ENCODE peak calls at places on chromosome 1, in nine cellular contexts. W is SK-N-MC; C is WTC11; H is neural crest cell; M is AG08395; V is ELR; D is AG09319; K is HT-29; O is stimulated activated CD4-positive, alpha-beta T cell treated with anti-CD3 and anti-CD28 coated beads, TNF-alpha, amount 100 ng/mL, for 48 hours. E is an unnamed sample.

GRCh38 chr1:47624531-47624930 is 186.7 kb downstream of the FOXD2 start:
- DNase-seq in W (no peak), C (no peak), H (no peak), M (no peak), V (peak), D (no peak), K (peak), O (no peak), E (no peak)

GRCh38 chr1:35278886-35279554 is 10.5 kb downstream of the ZMYM4 start:
- DNase-seq in W (no peak), C (no peak), H (no peak), M (peak), V (no peak), D (no peak), K (no peak), O (no peak), E (no peak)

GRCh38 chr1:23405946-23406345 is 18.6 kb downstream of the TCEA3 start:
- DNase-seq in W (no peak), C (no peak), H (no peak), M (no peak), V (no peak), D (no peak), K (no peak), O (no peak), E (no peak)

GRCh38 chr1:28172690-28173150 is 3.8 kb downstream of the PTAFR start:
- DNase-seq in W (no peak), C (no peak), H (no peak), M (no peak), V (no peak), D (no peak), K (no peak), O (peak), E (no peak)

GRCh38 chr1:106755682-106756406 is 300.6 kb upstream of the PRMT6 start:
- DNase-seq in W (no peak), C (no peak), H (no peak), M (peak), V (peak), D (peak), K (no peak), O (no peak), E (peak)

GRCh38 chr1:236416165-236416564 is 22.1 kb downstream of the EDARADD start:
- DNase-seq in W (no peak), C (no peak), H (no peak), M (no peak), V (no peak), D (no peak), K (no peak), O (no peak), E (no peak)

GRCh38 chr1:153577624-153578051 is 12.0 kb upstream of the S100A2 start:
- DNase-seq in W (no peak), C (no peak), H (no peak), M (no peak), V (no peak), D (no peak), K (no peak), O (no peak), E (no peak)

GRCh38 chr1:203440780-203441179 is 34.8 kb upstream of the PRELP start:
- DNase-seq in W (no peak), C (peak), H (no peak), M (peak), V (peak), D (peak), K (peak), O (no peak), E (peak)

GRCh38 chr1:150006881-150007401 is 3.6 kb downstream of the OTUD7B start:
- DNase-seq in W (no peak), C (no peak), H (no peak), M (no peak), V (peak), D (no peak), K (no peak), O (no peak), E (no peak)

GRCh38 chr1:145711213-145711651 is 4.1 kb upstream of the PDZK1 start:
- DNase-seq in W (no peak), C (no peak), H (no peak), M (no peak), V (no peak), D (no peak), K (peak), O (no peak), E (no peak)

GRCh38 chr1:175839678-175840669 is 96.6 kb upstream of the TNR start:
- DNase-seq in W (no peak), C (no peak), H (no peak), M (no peak), V (peak), D (no peak), K (peak), O (no peak), E (no peak)

GRCh38 chr1:179059185-179059483 is 22.7 kb upstream of the TOR3A start:
- DNase-seq in W (no peak), C (no peak), H (no peak), M (no peak), V (no peak), D (no peak), K (no peak), O (no peak), E (no peak)